ENCODE peak calls at places on chromosomes 11 and 22, in ten cellular contexts. R is heart right ventricle, G is dorsolateral prefrontal cortex, N is lower leg skin, O is PC-3, Y is heart left ventricle, K is cardiac muscle cell, M is endothelial cell, F is OCI-LY7, J is astrocyte of the spinal cord. V is an unnamed sample.

GRCh38 chr11:85725510-85726258 is 39.7 kb upstream of the CCDC89 start:
- DNase-seq in R (no peak), G (no peak), N (no peak), O (peak), Y (no peak), K (no peak), M (no peak), F (no peak), J (peak), V (no peak)

GRCh38 chr22:30033137-30033536 is 47.1 kb upstream of the HORMAD2 start:
- DNase-seq in R (no peak), G (no peak), N (peak), O (no peak), Y (no peak), K (no peak), M (no peak), F (no peak), J (no peak), V (no peak)

GRCh38 chr22:32728291-32728690 is 73.2 kb upstream of the TIMP3 start:
- DNase-seq in R (no peak), G (no peak), N (no peak), O (no peak), Y (no peak), K (no peak), M (no peak), F (no peak), J (no peak), V (no peak)

GRCh38 chr22:48254311-48254873 is 1491.9 kb downstream of the TBC1D22A start:
- DNase-seq in R (no peak), G (no peak), N (peak), O (no peak), Y (no peak), K (no peak), M (no peak), F (no peak), J (no peak), V (no peak)

GRCh38 chr22:46879083-46879482 is 116.6 kb downstream of the TBC1D22A start:
- DNase-seq in R (no peak), G (no peak), N (no peak), O (no peak), Y (no peak), K (no peak), M (no peak), F (no peak), J (no peak), V (no peak)

GRCh38 chr11:111059726-111060125 is 185.8 kb upstream of the POU2AF2 start:
- DNase-seq in R (no peak), G (no peak), N (no peak), O (peak), Y (no peak), K (no peak), M (no peak), F (no peak), J (peak), V (no peak)

GRCh38 chr11:8766993-8767374 is 84.4 kb downstream of the RPL27A start:
- DNase-seq in R (no peak), G (no peak), N (peak), O (no peak), Y (no peak), K (no peak), M (no peak), F (no peak), J (no peak), V (no peak)

GRCh38 chr11:93251922-93252321 is 54.1 kb upstream of the SLC36A4 start:
- DNase-seq in R (no peak), G (no peak), N (no peak), O (no peak), Y (no peak), K (no peak), M (no peak), F (no peak), J (no peak), V (no peak)

GRCh38 chr11:35525501-35526175 is at the start of gene PAMR1:
- DNase-seq in R (peak), G (no peak), N (peak), O (no peak), Y (peak), K (peak), M (peak), F (no peak), J (peak), V (peak)

GRCh38 chr11:29447821-29448220 is 569.0 kb downstream of the KCNA4 start:
- DNase-seq in R (no peak), G (no peak), N (no peak), O (no peak), Y (no peak), K (no peak), M (no peak), F (no peak), J (no peak), V (no peak)

GRCh38 chr11:64234840-64235379 is 526 bp downstream of the VEGFB start:
- DNase-seq in R (peak), G (no peak), N (no peak), O (peak), Y (no peak), K (peak), M (no peak), F (peak), J (no peak), V (no peak)

GRCh38 chr11:113697798-113698407 is 8.2 kb downstream of the TMPRSS5 start:
- DNase-seq in R (no peak), G (no peak), N (no peak), O (peak), Y (no peak), K (no peak), M (no peak), F (no peak), J (no peak), V (no peak)

GRCh38 chr11:22734628-22735345 is 68.4 kb downstream of the GAS2 start:
- DNase-seq in R (no peak), G (no peak), N (no peak), O (no peak), Y (no peak), K (no peak), M (no peak), F (no peak), J (no peak), V (no peak)

GRCh38 chr22:46088541-46089311 is 61.6 kb upstream of the PPARA start:
- DNase-seq in R (peak), G (no peak), N (peak), O (no peak), Y (peak), K (no peak), M (no peak), F (no peak), J (peak), V (no peak)

GRCh38 chr11:102111787-102112653 is 1.8 kb downstream of the YAP1 start:
- DNase-seq in R (no peak), G (no peak), N (no peak), O (peak), Y (no peak), K (peak), M (no peak), F (no peak), J (peak), V (no peak)

GRCh38 chr11:20110908-20111669 is 49.2 kb downstream of the DBX1 start:
- DNase-seq in R (no peak), G (peak), N (no peak), O (peak), Y (no peak), K (peak), M (peak), F (peak), J (peak), V (peak)

GRCh38 chr22:39518996-39519680 is 1.2 kb upstream of the ATF4 start:
- DNase-seq in R (no peak), G (no peak), N (no peak), O (peak), Y (no peak), K (peak), M (no peak), F (peak), J (peak), V (no peak)

GRCh38 chr22:38455530-38456271 is 702 bp upstream of the KCNJ4 start:
- DNase-seq in R (peak), G (no peak), N (no peak), O (no peak), Y (no peak), K (peak), M (peak), F (peak), J (no peak), V (peak)

GRCh38 chr11:121762820-121763219 is 310.1 kb upstream of the SORL1-AS1 start:
- DNase-seq in R (peak), G (peak), N (no peak), O (peak), Y (no peak), K (peak), M (no peak), F (peak), J (peak), V (no peak)

GRCh38 chr11:57778318-57779037 is 16.9 kb downstream of the CTNND1 start:
- DNase-seq in R (peak), G (peak), N (peak), O (peak), Y (peak), K (peak), M (peak), F (no peak), J (peak), V (peak)

GRCh38 chr11:76512851-76513653 is 68.2 kb downstream of the EMSY start:
- DNase-seq in R (no peak), G (no peak), N (no peak), O (peak), Y (no peak), K (peak), M (no peak), F (peak), J (peak), V (no peak)

GRCh38 chr11:132804258-132804657 is 728.0 kb downstream of the OPCML start:
- DNase-seq in R (no peak), G (no peak), N (no peak), O (no peak), Y (no peak), K (no peak), M (no peak), F (no peak), J (no peak), V (no peak)

GRCh38 chr11:18617688-18618340 is 16.3 kb downstream of the SPTY2D1 start:
- DNase-seq in R (no peak), G (no peak), N (no peak), O (no peak), Y (no peak), K (no peak), M (no peak), F (no peak), J (peak), V (no peak)

GRCh38 chr22:44172370-44173108 is 8.2 kb upstream of the PARVG start:
- DNase-seq in R (peak), G (peak), N (peak), O (no peak), Y (peak), K (no peak), M (no peak), F (no peak), J (no peak), V (no peak)

GRCh38 chr22:45777046-45777851 is 105.6 kb downstream of the ATXN10 start:
- DNase-seq in R (no peak), G (no peak), N (no peak), O (peak), Y (no peak), K (no peak), M (no peak), F (peak), J (peak), V (no peak)

GRCh38 chr11:134050541-134051383 is 18.1 kb upstream of the JAM3 start:
- DNase-seq in R (peak), G (peak), N (peak), O (peak), Y (peak), K (peak), M (peak), F (peak), J (peak), V (peak)

GRCh38 chr11:72389116-72389515 is 45.2 kb downstream of the CLPB start:
- DNase-seq in R (no peak), G (no peak), N (no peak), O (peak), Y (no peak), K (no peak), M (no peak), F (no peak), J (no peak), V (no peak)

GRCh38 chr22:30969532-30970355 is 679 bp downstream of the TUG1 start:
- DNase-seq in R (no peak), G (no peak), N (peak), O (peak), Y (no peak), K (no peak), M (peak), F (peak), J (peak), V (no peak)

GRCh38 chr11:1953489-1954284 is 6.6 kb downstream of the MRPL23 start:
- DNase-seq in R (peak), G (peak), N (peak), O (no peak), Y (peak), K (no peak), M (no peak), F (no peak), J (no peak), V (no peak)

GRCh38 chr22:33302549-33302948 is 244.4 kb upstream of the SYN3 start:
- DNase-seq in R (no peak), G (no peak), N (no peak), O (no peak), Y (no peak), K (no peak), M (no peak), F (no peak), J (no peak), V (no peak)

GRCh38 chr22:34808618-34809017 is 257.3 kb upstream of the ISX start:
- DNase-seq in R (no peak), G (no peak), N (no peak), O (no peak), Y (no peak), K (no peak), M (no peak), F (no peak), J (no peak), V (no peak)

GRCh38 chr11:75240381-75241035 is at the start of gene TPBGL:
- DNase-seq in R (peak), G (no peak), N (peak), O (no peak), Y (no peak), K (no peak), M (peak), F (no peak), J (no peak), V (no peak)

GRCh38 chr22:20094158-20094807 is 14.2 kb downstream of the DGCR8 start:
- DNase-seq in R (no peak), G (no peak), N (no peak), O (no peak), Y (no peak), K (no peak), M (no peak), F (no peak), J (no peak), V (no peak)

GRCh38 chr11:35223429-35223828 is 84.5 kb downstream of the CD44 start:
- DNase-seq in R (no peak), G (no peak), N (no peak), O (no peak), Y (no peak), K (peak), M (no peak), F (no peak), J (peak), V (no peak)

GRCh38 chr22:41052661-41053490 is 39.5 kb upstream of the EP300 start:
- DNase-seq in R (no peak), G (no peak), N (no peak), O (peak), Y (no peak), K (no peak), M (no peak), F (no peak), J (peak), V (no peak)

GRCh38 chr22:43477966-43478365 is 66.2 kb downstream of the MPPED1 start:
- DNase-seq in R (no peak), G (no peak), N (no peak), O (no peak), Y (no peak), K (no peak), M (no peak), F (no peak), J (no peak), V (no peak)

GRCh38 chr22:47371263-47372090 is 609.0 kb downstream of the TBC1D22A start:
- DNase-seq in R (no peak), G (no peak), N (peak), O (no peak), Y (no peak), K (no peak), M (no peak), F (no peak), J (no peak), V (no peak)

GRCh38 chr11:71124127-71124526 is 128.2 kb downstream of the SHANK2 start:
- DNase-seq in R (no peak), G (no peak), N (no peak), O (no peak), Y (no peak), K (no peak), M (no peak), F (no peak), J (no peak), V (no peak)

GRCh38 chr11:71119656-71120269 is 132.6 kb downstream of the SHANK2 start:
- DNase-seq in R (no peak), G (no peak), N (no peak), O (no peak), Y (peak), K (no peak), M (no peak), F (no peak), J (no peak), V (no peak)

GRCh38 chr11:71118671-71119250 is 133.6 kb downstream of the SHANK2 start:
- DNase-seq in R (no peak), G (no peak), N (no peak), O (no peak), Y (peak), K (no peak), M (no peak), F (no peak), J (no peak), V (no peak)

GRCh38 chr11:71117311-71117710 is 135.1 kb downstream of the SHANK2 start:
- DNase-seq in R (no peak), G (no peak), N (no peak), O (peak), Y (peak), K (no peak), M (no peak), F (no peak), J (no peak), V (no peak)

GRCh38 chr11:71120346-71120963 is 131.9 kb downstream of the SHANK2 start:
- DNase-seq in R (no peak), G (no peak), N (no peak), O (peak), Y (peak), K (peak), M (peak), F (peak), J (no peak), V (peak)
- TF ChIP-seq CTCF in R (no peak), G (no peak), N (no peak), O (peak), Y (no peak), K (peak), M (peak), F (peak), J (peak), V (peak)

GRCh38 chr11:3195251-3196160 is 23.1 kb downstream of the MRGPRG start:
- DNase-seq in R (no peak), G (no peak), N (peak), O (no peak), Y (no peak), K (peak), M (no peak), F (no peak), J (no peak), V (no peak)
- TF ChIP-seq CTCF in R (peak), G (no peak), N (no peak), O (no peak), Y (peak), K (peak), M (no peak), F (peak), J (peak), V (peak)

GRCh38 chr11:131421066-131421855 is 50.8 kb downstream of the NTM start:
- DNase-seq in R (no peak), G (no peak), N (no peak), O (no peak), Y (no peak), K (no peak), M (no peak), F (no peak), J (no peak), V (no peak)

GRCh38 chr11:131423715-131424114 is 53.3 kb downstream of the NTM start:
- DNase-seq in R (no peak), G (no peak), N (no peak), O (peak), Y (no peak), K (no peak), M (no peak), F (no peak), J (no peak), V (no peak)

GRCh38 chr11:131413217-131413616 is 42.8 kb downstream of the NTM start:
- DNase-seq in R (no peak), G (no peak), N (no peak), O (no peak), Y (no peak), K (no peak), M (no peak), F (no peak), J (no peak), V (no peak)

GRCh38 chr11:131422491-131422890 is 52.1 kb downstream of the NTM start:
- DNase-seq in R (no peak), G (no peak), N (no peak), O (no peak), Y (no peak), K (no peak), M (no peak), F (no peak), J (no peak), V (no peak)

DNA sequence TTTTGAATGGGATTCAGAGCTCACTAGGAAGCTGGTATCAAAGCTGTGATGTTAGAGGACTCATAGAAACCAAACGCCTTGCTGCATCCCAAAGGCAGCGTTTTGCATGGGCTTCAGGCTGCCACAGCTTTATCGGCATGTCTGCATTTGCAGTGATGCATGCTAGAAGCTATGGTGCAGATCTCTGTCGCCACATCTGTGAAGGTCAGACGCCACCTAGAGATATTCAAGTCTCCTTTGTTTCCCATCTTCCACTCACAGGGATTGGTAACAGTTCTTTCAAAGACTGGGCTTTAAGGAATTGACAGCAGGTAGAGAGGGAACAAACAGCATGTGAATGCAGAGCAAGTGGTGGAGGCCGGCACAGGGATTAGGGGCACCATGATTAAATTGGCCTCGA is 47.8 kb downstream of the NTM start:
- DNase-seq in R (no peak), G (no peak), N (no peak), O (no peak), Y (no peak), K (no peak), M (no peak), F (no peak), J (no peak), V (no peak)
- TF ChIP-seq CTCF in R (no peak), G (no peak), N (no peak), O (no peak), Y (no peak), K (no peak), M (no peak), F (no peak), J (no peak), V (no peak)

DNA sequence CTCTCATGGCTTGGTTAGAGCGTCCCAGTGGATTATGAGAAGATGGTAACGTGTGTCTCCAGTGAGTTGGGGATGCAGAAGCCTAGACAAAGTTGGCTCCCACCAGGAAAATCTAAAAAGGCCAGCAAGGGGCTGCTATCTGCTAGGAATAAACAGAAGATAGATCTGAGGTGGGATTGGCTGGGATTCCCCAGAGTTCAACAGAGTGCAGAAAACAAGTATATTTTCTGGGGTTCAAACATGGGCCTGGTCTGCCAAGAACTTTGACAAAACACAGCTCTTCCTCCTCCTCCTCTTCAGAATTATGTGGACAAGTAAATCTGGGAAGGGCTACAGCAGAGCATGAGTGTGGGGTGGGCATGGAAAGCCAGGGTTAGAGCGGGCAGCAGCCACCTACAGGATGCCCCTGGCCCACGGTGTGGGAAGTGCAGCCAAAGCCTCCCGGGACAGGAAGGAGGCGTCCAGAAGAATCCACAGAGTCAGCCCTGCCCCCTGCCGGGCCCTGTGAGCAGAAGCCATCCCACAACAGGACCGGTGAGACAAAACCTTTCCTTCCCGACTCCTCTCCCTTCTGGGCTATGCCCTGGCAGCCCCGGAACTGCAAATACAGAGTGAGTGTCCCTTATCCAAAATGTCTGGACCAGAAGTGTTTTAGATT is 67.1 kb downstream of the CD82 start:
- DNase-seq in R (peak), G (peak), N (peak), O (peak), Y (no peak), K (peak), M (peak), F (peak), J (no peak), V (peak)
- TF ChIP-seq CTCF in R (peak), G (peak), N (no peak), O (peak), Y (peak), K (peak), M (no peak), F (peak), J (peak), V (peak)

GRCh38 chr22:24485608-24486007 is 9.5 kb upstream of the UPB1 start:
- DNase-seq in R (no peak), G (no peak), N (no peak), O (no peak), Y (no peak), K (no peak), M (no peak), F (peak), J (no peak), V (no peak)
- TF ChIP-seq CTCF in R (peak), G (no peak), N (no peak), O (no peak), Y (no peak), K (no peak), M (no peak), F (peak), J (peak), V (no peak)

GRCh38 chr11:27524155-27524554 is 17.6 kb upstream of the LIN7C start:
- DNase-seq in R (no peak), G (no peak), N (no peak), O (peak), Y (no peak), K (peak), M (no peak), F (no peak), J (peak), V (no peak)
- TF ChIP-seq CTCF in R (peak), G (no peak), N (no peak), O (peak), Y (no peak), K (peak), M (no peak), F (peak), J (peak), V (peak)

GRCh38 chr11:68017858-68018729 is 8.0 kb downstream of the ALDH3B1 start:
- DNase-seq in R (no peak), G (no peak), N (no peak), O (no peak), Y (no peak), K (no peak), M (no peak), F (no peak), J (no peak), V (no peak)
- TF ChIP-seq CTCF in R (no peak), G (no peak), N (no peak), O (no peak), Y (no peak), K (no peak), M (no peak), F (no peak), J (no peak), V (no peak)

GRCh38 chr11:46299425-46300067 is 22.1 kb downstream of the CREB3L1 start:
- DNase-seq in R (no peak), G (no peak), N (no peak), O (peak), Y (no peak), K (no peak), M (no peak), F (no peak), J (no peak), V (no peak)
- TF ChIP-seq CTCF in R (no peak), G (no peak), N (no peak), O (no peak), Y (no peak), K (no peak), M (no peak), F (no peak), J (no peak), V (no peak)

V was measured in progenitor cell of endocrine pancreas.